ENCODE peak calls at places on chromosomes 5 and 9, in six cellular contexts. D, M, C, G, O and W are unnamed samples.

GRCh38 chr9:114606597-114607207 is 4.4 kb upstream of the TMEM268 start:
- DNase-seq in D (no peak), O (no peak), G (no peak), M (no peak), C (no peak), W (no peak)

GRCh38 chr9:15182003-15182695 is 124.9 kb downstream of the TTC39B start:
- DNase-seq in C (no peak), O (no peak), D (no peak), G (no peak), M (no peak), W (no peak)

GRCh38 chr9:22278426-22278825 is 168.2 kb upstream of the DMRTA1 start:
- DNase-seq in G (no peak), M (no peak), D (no peak), C (no peak), O (no peak), W (no peak)

GRCh38 chr5:151719228-151719861 is 32.6 kb upstream of the SPARC start:
- DNase-seq in G (peak; percentile 29), D (peak; percentile 33), M (no peak), O (no peak), C (no peak), W (no peak)

GRCh38 chr5:94745786-94746730 is 127.6 kb downstream of the SLF1 start:
- DNase-seq in C (no peak), D (no peak), M (no peak), G (no peak), O (no peak), W (peak; percentile 14)

GRCh38 chr5:83066548-83067110 is 10.6 kb downstream of the TMEM167A start:
- DNase-seq in C (no peak), O (no peak), G (no peak), M (no peak), D (no peak), W (no peak)

GRCh38 chr9:99024959-99025358 is 80.0 kb upstream of the TGFBR1 start:
- DNase-seq in M (no peak), D (no peak), O (no peak), C (no peak), G (no peak), W (peak; percentile 18)

GRCh38 chr5:136511046-136511445 is 145.7 kb upstream of the TRPC7 start:
- DNase-seq in G (no peak), M (no peak), D (no peak), O (no peak), C (no peak), W (no peak)

GRCh38 chr9:120713257-120714087 is 798 bp downstream of the MEGF9 start:
- DNase-seq in D (no peak), C (peak; percentile 85), M (peak; percentile 8), G (peak; percentile 12), O (no peak), W (peak; percentile 6)

GRCh38 chr9:87722393-87722792 is 3.5 kb upstream of the CTSL start:
- DNase-seq in G (peak; percentile 28), O (no peak), C (no peak), D (no peak), M (no peak), W (no peak)

GRCh38 chr5:68287976-68288755 is 72.6 kb downstream of the PIK3R1 start:
- DNase-seq in D (peak; percentile 32), O (peak; percentile 25), G (peak; percentile 96), C (peak; percentile 90), M (peak; percentile 62), W (peak; percentile 35)

GRCh38 chr9:106334081-106334480 is 528.9 kb upstream of the ZNF462 start:
- DNase-seq in M (no peak), G (no peak), C (no peak), O (no peak), D (no peak), W (no peak)

GRCh38 chr5:44952376-44952775 is 143.6 kb downstream of the MRPS30 start:
- DNase-seq in C (no peak), M (no peak), G (peak; percentile 56), D (peak; percentile 43), O (no peak), W (peak; percentile 12)

GRCh38 chr9:106860731-106861584 is 2.0 kb upstream of the ZNF462 start:
- DNase-seq in C (peak; percentile 82), D (peak; percentile 14), G (no peak), O (peak; percentile 13), M (no peak), W (no peak)

GRCh38 chr9:97954550-97954989 is 16.6 kb upstream of the HEMGN start:
- DNase-seq in O (no peak), D (peak; percentile 70), C (no peak), M (peak; percentile 53), G (peak; percentile 88), W (peak; percentile 40)

GRCh38 chr9:130899051-130899748 is 2.6 kb upstream of the QRFP start:
- DNase-seq in D (no peak), G (no peak), O (no peak), M (no peak), C (peak; percentile 66), W (no peak)

GRCh38 chr9:14533867-14534650 is 159.2 kb downstream of the ZDHHC21 start:
- DNase-seq in O (no peak), D (no peak), M (no peak), G (no peak), C (no peak), W (no peak)

GRCh38 chr9:81526587-81526986 is 162.8 kb downstream of the TLE1 start:
- DNase-seq in C (no peak), G (no peak), O (no peak), D (no peak), M (no peak), W (no peak)

GRCh38 chr5:147439253-147439652 is 70.6 kb downstream of the DPYSL3 start:
- DNase-seq in O (no peak), D (no peak), M (no peak), C (no peak), G (no peak), W (no peak)

GRCh38 chr5:95449460-95449859 is 58.3 kb downstream of the FAM81B start:
- DNase-seq in G (no peak), C (no peak), D (no peak), O (no peak), M (no peak), W (no peak)

GRCh38 chr9:114484854-114485443 is 20.3 kb downstream of the WHRN start:
- DNase-seq in M (peak; percentile 39), C (no peak), G (peak; percentile 98), D (peak; percentile 18), O (no peak), W (peak; percentile 21)

GRCh38 chr9:36818965-36819870 is 214.8 kb downstream of the PAX5 start:
- DNase-seq in M (no peak), G (no peak), C (no peak), D (no peak), O (no peak), W (no peak)

GRCh38 chr9:93278164-93278563 is 94.2 kb downstream of the WNK2 start:
- DNase-seq in M (no peak), D (no peak), C (no peak), G (no peak), O (no peak), W (no peak)

GRCh38 chr9:134662143-134662876 is 20.7 kb downstream of the COL5A1 start:
- DNase-seq in C (peak; percentile 41), D (no peak), G (no peak), M (no peak), O (no peak), W (no peak)

DNA sequence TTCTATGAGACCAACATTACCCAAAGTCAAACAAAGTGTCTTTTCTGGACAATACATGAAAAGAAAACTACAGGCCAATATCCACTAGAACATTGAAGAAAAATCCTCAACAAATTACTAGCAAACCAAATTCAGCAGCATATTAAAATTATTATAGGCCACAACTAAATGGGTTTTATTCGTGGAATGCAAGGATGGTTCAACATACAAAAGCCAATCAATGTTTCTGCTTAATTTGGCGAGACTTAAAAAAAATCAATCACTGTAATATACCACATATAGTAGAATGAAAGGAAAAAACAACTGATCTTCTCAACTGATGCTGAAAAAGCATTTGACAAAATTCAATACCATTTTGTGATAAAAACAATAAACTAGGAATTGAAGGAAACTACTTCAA is 51.8 kb upstream of the FNIP1 start:
- DNase-seq in G (no peak), M (no peak), D (no peak), C (no peak), O (no peak), W (no peak)
- H3K4me1 ChIP-seq in G (peaks cover 6% of the 10 kb centered on the region), M (peaks cover under 1% of the 10 kb centered on the region), D (no peaks in the 10 kb centered on the region), C (no peaks in the 10 kb centered on the region), O (no peaks in the 10 kb centered on the region), W (no peaks in the 10 kb centered on the region)

GRCh38 chr5:43309657-43310056 is 3.6 kb downstream of the HMGCS1 start:
- DNase-seq in M (no peak), D (no peak), G (no peak), C (no peak), O (no peak), W (no peak)
- H3K4me1 ChIP-seq in M (peaks cover 36% of the 10 kb centered on the region), D (peaks cover 58% of the 10 kb centered on the region), G (peaks cover 16% of the 10 kb centered on the region), C (peaks cover 40% of the 10 kb centered on the region), O (peaks cover 10% of the 10 kb centered on the region), W (peaks cover 24% of the 10 kb centered on the region)

GRCh38 chr5:150184990-150185952 is 4.6 kb upstream of the SLC6A7 start:
- DNase-seq in C (peak; percentile 30), G (no peak), M (no peak), D (no peak), O (no peak), W (no peak)
- H3K4me1 ChIP-seq in C (peaks cover 16% of the 10 kb centered on the region), G (no peaks in the 10 kb centered on the region), M (no peaks in the 10 kb centered on the region), D (no peaks in the 10 kb centered on the region), O (peaks cover 3% of the 10 kb centered on the region), W (no peaks in the 10 kb centered on the region)

GRCh38 chr9:89402695-89403427 is 84.6 kb downstream of the SECISBP2 start:
- DNase-seq in D (no peak), C (no peak), M (no peak), G (no peak), O (no peak), W (no peak)
- H3K4me1 ChIP-seq in D (no peaks in the 10 kb centered on the region), C (peaks cover 63% of the 10 kb centered on the region), M (peaks cover 24% of the 10 kb centered on the region), G (peaks cover 25% of the 10 kb centered on the region), O (peaks cover 6% of the 10 kb centered on the region), W (peaks cover 21% of the 10 kb centered on the region)

DNA sequence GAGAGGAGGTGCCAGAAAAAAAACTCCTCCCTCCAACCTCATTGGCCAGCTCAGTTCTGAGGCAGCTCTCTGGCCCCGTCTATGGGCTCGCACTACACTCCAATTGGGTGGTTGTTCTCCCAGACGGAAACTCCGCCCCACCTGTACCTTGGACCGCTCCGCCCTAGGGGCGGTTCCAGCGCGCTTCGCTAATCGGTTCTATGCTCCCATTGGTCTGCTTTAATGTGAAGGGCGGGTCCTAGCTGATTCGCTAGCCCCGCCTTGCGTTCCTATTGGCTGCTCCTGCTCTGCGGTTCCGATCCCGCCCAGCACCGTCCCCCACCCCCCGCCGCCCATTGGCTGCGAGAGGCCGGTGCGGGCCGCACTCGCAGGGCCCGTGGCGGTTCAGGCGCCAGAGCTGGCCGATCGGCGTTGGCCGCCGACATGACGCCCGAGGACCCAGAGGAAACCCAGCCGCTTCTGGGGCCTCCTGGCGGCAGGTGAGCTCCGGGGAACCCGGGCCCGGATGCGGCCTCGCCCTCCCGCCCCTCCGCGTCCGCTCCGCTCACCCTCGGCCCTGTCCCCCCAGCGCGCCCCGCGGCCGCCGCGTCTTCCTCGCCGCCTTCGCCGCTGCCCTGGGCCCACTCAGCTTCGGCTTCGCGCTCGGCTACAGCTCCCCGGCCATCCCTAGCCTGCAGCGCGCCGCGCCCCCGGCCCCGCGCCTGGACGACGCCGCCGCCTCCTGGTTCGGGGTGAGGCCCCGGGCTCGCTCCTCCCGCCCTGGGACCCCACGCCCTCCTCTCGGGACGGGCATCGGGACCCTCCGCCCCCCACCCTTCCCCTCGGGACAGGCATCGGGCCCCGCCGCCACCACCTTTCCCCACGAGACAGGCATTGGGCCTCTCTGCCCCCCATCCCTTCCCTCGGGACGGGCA is at the start of gene SLC2A8:
- DNase-seq in O (peak; percentile 97), D (peak; percentile 99), G (peak; percentile 99), M (peak; percentile 97), C (peak; percentile 96), W (peak; percentile 96)
- H3K4me1 ChIP-seq in O (peaks cover 15% of the 10 kb centered on the region), D (peaks cover 6% of the 10 kb centered on the region), G (peaks cover 14% of the 10 kb centered on the region), M (peaks cover 18% of the 10 kb centered on the region), C (peaks cover 23% of the 10 kb centered on the region), W (peaks cover 25% of the 10 kb centered on the region)

GRCh38 chr5:139688712-139689413 is 40.7 kb downstream of the CXXC5 start:
- DNase-seq in G (no peak), D (no peak), M (no peak), O (no peak), C (no peak), W (no peak)
- H3K4me1 ChIP-seq in G (no peaks in the 10 kb centered on the region), D (peaks cover 36% of the 10 kb centered on the region), M (no peaks in the 10 kb centered on the region), O (peaks cover 44% of the 10 kb centered on the region), C (peaks cover 17% of the 10 kb centered on the region), W (no peaks in the 10 kb centered on the region)